ENCODE peak calls at places on chromosomes 12 and 14, in eight cellular contexts. S is body of pancreas, E is colonic mucosa, F is prostate gland, V is ovary, D is hepatocyte, R is IMR-90, P is sigmoid colon. G is an unnamed sample.

GRCh38 chr14:57009585-57010515 is 199.6 kb upstream of the OTX2 start:
- DNase-seq in S (no peak), E (no peak), F (no peak), V (no peak), D (no peak), R (no peak), P (no peak), G (no peak)

GRCh38 chr12:29023436-29024076 is 125.5 kb upstream of the FAR2 start:
- DNase-seq in S (no peak), E (no peak), F (no peak), V (no peak), D (no peak), R (no peak), P (no peak), G (no peak)

GRCh38 chr14:85604671-85605070 is 74.7 kb downstream of the FLRT2 start:
- DNase-seq in S (no peak), E (no peak), F (no peak), V (no peak), D (no peak), R (no peak), P (no peak), G (no peak)

GRCh38 chr12:5396541-5396940 is 35.4 kb upstream of the NTF3 start:
- DNase-seq in S (no peak), E (no peak), F (no peak), V (no peak), D (no peak), R (no peak), P (no peak), G (no peak)

GRCh38 chr12:4572670-4573069 is 10.7 kb downstream of the DYRK4 start:
- DNase-seq in S (no peak), E (no peak), F (no peak), V (no peak), D (no peak), R (no peak), P (no peak), G (no peak)

GRCh38 chr12:57896139-57896436 is 45.3 kb upstream of the ATP23 start:
- DNase-seq in S (no peak), E (peak; percentile 31), F (no peak), V (no peak), D (no peak), R (no peak), P (no peak), G (no peak)

GRCh38 chr14:104690266-104690711 is 871 bp downstream of the INF2 start:
- DNase-seq in S (no peak), E (peak; percentile 81), F (no peak), V (no peak), D (no peak), R (no peak), P (no peak), G (no peak)

GRCh38 chr12:42794811-42795210 is 205.3 kb upstream of the PRICKLE1 start:
- DNase-seq in S (no peak), E (no peak), F (no peak), V (no peak), D (no peak), R (peak; percentile 79), P (no peak), G (no peak)

GRCh38 chr12:46786774-46787173 is 39.0 kb downstream of the SLC38A4 start:
- DNase-seq in S (no peak), E (no peak), F (no peak), V (no peak), D (no peak), R (peak; percentile 85), P (no peak), G (no peak)

GRCh38 chr12:28683371-28683770 is 465.7 kb upstream of the FAR2 start:
- DNase-seq in S (no peak), E (no peak), F (no peak), V (no peak), D (no peak), R (no peak), P (no peak), G (no peak)

GRCh38 chr14:61611880-61612630 is 83.3 kb upstream of the HIF1A start:
- DNase-seq in S (no peak), E (no peak), F (no peak), V (no peak), D (no peak), R (peak; percentile 50), P (no peak), G (no peak)

GRCh38 chr14:68795602-68796417 is 2.9 kb upstream of the ZFP36L1 start:
- DNase-seq in S (peak; percentile 86), E (peak; percentile 84), F (peak; percentile 78), V (peak; percentile 86), D (peak; percentile 92), R (peak; percentile 79), P (peak; percentile 95), G (peak; percentile 92)

GRCh38 chr14:40656301-40656700 is 950.4 kb upstream of the LRFN5 start:
- DNase-seq in S (no peak), E (no peak), F (no peak), V (no peak), D (no peak), R (no peak), P (no peak), G (no peak)

DNA sequence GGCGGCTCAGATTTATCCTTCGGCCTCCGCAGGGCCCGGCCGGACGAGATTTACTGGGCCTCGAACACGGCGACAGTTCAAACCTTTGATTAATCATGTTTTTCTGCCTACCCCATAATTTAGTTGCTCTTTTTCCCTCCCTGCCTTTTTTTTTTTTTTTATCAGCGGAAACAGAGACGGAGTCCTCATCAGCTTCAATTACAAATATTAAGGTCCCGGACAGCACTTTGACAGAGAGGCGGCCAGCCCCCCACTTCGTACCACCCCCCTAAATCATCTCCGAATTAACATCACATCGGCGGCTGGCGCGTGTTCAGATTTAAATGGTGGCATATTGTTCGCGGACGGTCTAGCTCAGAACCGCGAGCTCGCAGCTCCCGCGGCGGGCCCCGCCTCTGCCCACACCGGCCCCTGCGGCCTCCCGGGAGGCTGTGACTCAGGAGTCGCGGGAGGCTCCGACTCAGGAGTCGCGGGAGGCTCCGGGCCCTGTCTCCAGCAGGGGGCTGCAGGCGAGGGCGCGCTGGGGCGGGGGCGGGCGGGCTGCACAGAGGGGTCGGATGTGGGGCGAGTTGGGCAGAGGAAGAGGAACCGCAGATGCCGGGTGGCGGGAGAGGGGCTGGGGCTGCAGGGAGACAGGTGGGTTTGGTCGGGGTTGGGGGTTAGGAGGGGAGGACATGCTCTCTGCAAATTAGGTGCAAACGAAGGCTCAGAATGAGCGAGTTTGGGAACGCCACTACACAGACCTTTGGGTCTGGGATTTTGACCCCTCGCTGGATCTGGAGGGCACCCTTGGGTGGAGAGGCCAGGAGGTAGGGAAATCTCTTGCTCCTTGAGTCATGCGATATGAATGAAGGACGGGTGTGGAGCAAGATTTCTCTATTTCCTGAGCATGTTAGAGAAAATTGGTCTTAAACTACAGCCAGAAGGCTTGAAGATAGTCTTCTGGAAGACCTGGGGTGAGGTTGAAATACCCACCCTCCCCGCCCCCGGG is 19.6 kb upstream of the ATP5MC2 start:
- DNase-seq in S (peak; percentile 28), E (peak; percentile 25), F (no peak), V (no peak), D (peak; percentile 85), R (peak; percentile 55), P (no peak), G (no peak)
- H3K4me3 ChIP-seq in S (no peak overlapping the region), E (peak overlapping the region; percentile 4), F (no peak overlapping the region), V (no peak overlapping the region), D (peak overlapping the region; percentile 24), R (no peak overlapping the region), P (peak overlapping the region; percentile 18), G (no peak overlapping the region)

GRCh38 chr12:103798586-103798985 is 42.4 kb downstream of the NT5DC3 start:
- DNase-seq in S (no peak), E (no peak), F (no peak), V (no peak), D (no peak), R (no peak), P (peak; percentile 19), G (no peak)

GRCh38 chr12:103801709-103802585 is 39.1 kb downstream of the NT5DC3 start:
- DNase-seq in S (no peak), E (no peak), F (no peak), V (no peak), D (no peak), R (peak; percentile 81), P (peak; percentile 65), G (no peak)

GRCh38 chr12:103802586-103802886 is 38.5 kb downstream of the NT5DC3 start:
- DNase-seq in S (no peak), E (no peak), F (no peak), V (no peak), D (no peak), R (no peak), P (peak; percentile 62), G (no peak)

GRCh38 chr12:103799504-103800251 is 41.4 kb downstream of the NT5DC3 start:
- DNase-seq in S (peak; percentile 35), E (peak; percentile 44), F (no peak), V (no peak), D (peak; percentile 63), R (peak; percentile 68), P (peak; percentile 58), G (no peak)

DNA sequence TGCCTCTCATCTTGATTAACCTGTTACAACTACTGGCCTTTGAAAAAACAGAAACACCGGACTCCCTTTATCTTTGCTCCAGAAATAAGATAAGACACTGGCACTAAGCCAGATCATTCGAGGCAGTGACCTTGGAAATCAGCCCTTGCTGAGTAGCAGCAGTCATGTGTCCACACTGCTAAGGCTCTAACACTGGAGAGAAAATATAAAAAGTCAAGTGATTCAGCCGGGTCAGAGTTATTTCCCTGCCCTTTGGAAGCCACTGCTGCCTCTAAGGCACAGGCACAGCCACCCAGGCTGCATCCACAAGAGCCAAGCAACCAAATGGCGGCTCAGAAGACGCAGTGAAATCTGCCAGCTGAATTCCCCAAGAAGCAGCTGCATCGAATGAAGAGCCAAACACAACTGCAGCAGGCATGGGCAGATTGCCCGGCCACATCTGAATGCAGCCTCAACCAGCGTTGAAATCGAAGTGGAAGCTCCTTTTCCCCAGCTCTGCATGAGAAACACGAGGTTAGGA is 40.7 kb downstream of the NT5DC3 start:
- DNase-seq in S (peak; percentile 86), E (peak; percentile 60), F (peak; percentile 12), V (peak; percentile 61), D (peak; percentile 72), R (peak; percentile 73), P (peak; percentile 83), G (no peak)
- H3K4me1 ChIP-seq in S (peaks cover 31% of the 10 kb centered on the region), E (no peaks in the 10 kb centered on the region), F (no peaks in the 10 kb centered on the region), V (peaks cover 13% of the 10 kb centered on the region), D (peaks cover 33% of the 10 kb centered on the region), R (peaks cover 19% of the 10 kb centered on the region), P (peaks cover 81% of the 10 kb centered on the region), G (no peaks in the 10 kb centered on the region)

GRCh38 chr12:47816646-47817271 is 2.9 kb downstream of the HDAC7 start:
- DNase-seq in S (no peak), E (no peak), F (no peak), V (peak; percentile 61), D (no peak), R (no peak), P (peak; percentile 75), G (no peak)
- H3K4me3 ChIP-seq in S (no peak overlapping the region), E (peak overlapping the region; percentile 57), F (no peak overlapping the region), V (peak overlapping the region; percentile 81), D (no peak overlapping the region), R (no peak overlapping the region), P (peak overlapping the region; percentile 80), G (peak overlapping the region; percentile 81)

DNA sequence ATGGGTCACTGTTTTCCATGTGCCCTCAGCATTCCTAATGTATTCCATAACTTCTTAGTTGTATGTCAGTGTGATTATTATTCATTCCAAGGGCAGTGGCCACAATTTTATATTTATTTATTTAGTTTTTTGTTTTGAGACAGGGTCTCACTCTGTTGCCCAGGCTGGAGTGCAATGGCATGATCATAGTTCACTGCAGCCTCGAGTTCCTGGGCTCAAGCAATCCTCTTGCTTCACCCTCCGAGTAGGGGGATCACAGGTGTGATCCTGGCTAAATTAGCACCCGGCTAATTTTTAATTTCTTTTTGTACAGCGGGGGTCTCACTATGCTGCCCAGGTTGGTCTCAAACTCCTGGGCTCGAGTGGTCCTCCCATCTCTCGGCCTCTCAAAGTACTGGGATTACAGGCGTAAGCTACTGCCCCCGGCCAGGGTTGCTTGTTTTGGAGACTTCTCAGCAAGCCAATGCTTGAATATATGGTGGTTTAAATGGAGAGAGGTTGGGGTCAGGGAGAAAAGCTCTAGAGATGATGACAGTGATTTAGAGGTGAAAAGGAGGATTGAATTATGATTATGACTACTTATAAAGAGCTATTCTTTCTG is 7.6 kb downstream of the GPRC5A start:
- DNase-seq in S (no peak), E (no peak), F (no peak), V (no peak), D (no peak), R (no peak), P (no peak), G (no peak)
- H3K4me1 ChIP-seq in S (no peaks in the 10 kb centered on the region), E (peaks cover 4% of the 10 kb centered on the region), F (peaks cover 2% of the 10 kb centered on the region), V (peaks cover 21% of the 10 kb centered on the region), D (peaks cover 12% of the 10 kb centered on the region), R (peaks cover 30% of the 10 kb centered on the region), P (no peaks in the 10 kb centered on the region), G (no peaks in the 10 kb centered on the region)